ENCODE peak calls at places on chromosomes 5 and 9, in nine cellular contexts. P is PC-9, L is choroid plexus epithelial cell, E is lower lobe of right lung, A is uterus, O is epithelial cell of esophagus, U is brain microvascular endothelial cell, D is AG04449, T is GM23338. F is an unnamed sample.

GRCh38 chr9:6777218-6777902 is 19.6 kb downstream of the KDM4C start:
- DNase-seq in L (no peak), E (no peak), O (no peak), A (no peak), D (no peak), T (peak; percentile 90), P (no peak), U (no peak), F (no peak)

GRCh38 chr9:79054500-79054899 is 517.3 kb upstream of the TLE4 start:
- DNase-seq in U (no peak), D (no peak), L (peak; percentile 52), T (no peak), A (no peak), E (no peak), O (no peak), P (no peak), F (no peak)

GRCh38 chr5:169801781-169802180 is 164.7 kb downstream of the DOCK2 start:
- DNase-seq in D (no peak), L (peak; percentile 36), A (no peak), T (no peak), U (no peak), P (no peak), O (no peak), E (no peak), F (no peak)

GRCh38 chr9:124782661-124783574 is 6.0 kb downstream of the OLFML2A start:
- DNase-seq in L (no peak), U (no peak), D (no peak), E (no peak), P (no peak), A (peak; percentile 18), T (no peak), O (no peak), F (no peak)

GRCh38 chr5:44679200-44679599 is 129.5 kb upstream of the MRPS30 start:
- DNase-seq in P (no peak), O (no peak), D (no peak), E (no peak), A (no peak), U (no peak), L (no peak), T (no peak), F (no peak)

GRCh38 chr5:33299621-33300208 is 141.1 kb upstream of the TARS1 start:
- DNase-seq in A (no peak), U (peak; percentile 63), T (peak; percentile 44), L (peak; percentile 84), O (peak; percentile 83), P (no peak), E (no peak), D (no peak), F (peak; percentile 26)

GRCh38 chr5:150777685-150778084 is 872 bp upstream of the SMIM3 start:
- DNase-seq in O (no peak), P (no peak), T (no peak), A (no peak), L (no peak), U (no peak), E (no peak), D (no peak), F (no peak)

GRCh38 chr9:86408121-86408520 is 53.9 kb upstream of the TUT7 start:
- DNase-seq in U (no peak), E (no peak), O (peak; percentile 81), T (no peak), D (no peak), P (no peak), L (peak; percentile 36), A (no peak), F (no peak)

GRCh38 chr9:129283290-129283691 is 105.2 kb upstream of the IER5L start:
- DNase-seq in P (no peak), T (no peak), L (no peak), A (no peak), E (peak; percentile 43), O (no peak), D (no peak), U (no peak), F (no peak)

GRCh38 chr9:92974161-92974661 is 26.9 kb downstream of the FGD3 start:
- DNase-seq in U (no peak), L (no peak), E (peak; percentile 61), A (no peak), T (no peak), P (peak; percentile 99), O (no peak), D (no peak), F (no peak)

GRCh38 chr5:159680095-159680494 is 236.2 kb upstream of the ADRA1B start:
- DNase-seq in E (no peak), O (no peak), T (peak; percentile 26), D (no peak), A (no peak), U (no peak), L (no peak), P (no peak), F (no peak)

GRCh38 chr9:133440884-133441283 is 18.7 kb downstream of the ADAMTS13 start:
- DNase-seq in U (no peak), P (no peak), A (no peak), L (no peak), O (peak; percentile 23), E (no peak), D (no peak), T (no peak), F (no peak)

GRCh38 chr9:16925426-16925825 is 55.0 kb upstream of the BNC2 start:
- DNase-seq in O (no peak), D (no peak), T (no peak), E (no peak), L (peak; percentile 64), U (peak; percentile 32), P (no peak), A (no peak), F (no peak)

GRCh38 chr5:168227973-168228615 is 63.4 kb upstream of the WWC1 start:
- DNase-seq in T (no peak), P (no peak), D (no peak), E (no peak), U (no peak), L (peak; percentile 5), A (no peak), O (no peak), F (no peak)

GRCh38 chr5:127068771-127069330 is 4.5 kb downstream of the C5orf63 start:
- DNase-seq in T (no peak), D (no peak), U (peak; percentile 56), L (peak; percentile 69), P (no peak), A (no peak), E (no peak), O (peak; percentile 52), F (peak; percentile 28)

DNA sequence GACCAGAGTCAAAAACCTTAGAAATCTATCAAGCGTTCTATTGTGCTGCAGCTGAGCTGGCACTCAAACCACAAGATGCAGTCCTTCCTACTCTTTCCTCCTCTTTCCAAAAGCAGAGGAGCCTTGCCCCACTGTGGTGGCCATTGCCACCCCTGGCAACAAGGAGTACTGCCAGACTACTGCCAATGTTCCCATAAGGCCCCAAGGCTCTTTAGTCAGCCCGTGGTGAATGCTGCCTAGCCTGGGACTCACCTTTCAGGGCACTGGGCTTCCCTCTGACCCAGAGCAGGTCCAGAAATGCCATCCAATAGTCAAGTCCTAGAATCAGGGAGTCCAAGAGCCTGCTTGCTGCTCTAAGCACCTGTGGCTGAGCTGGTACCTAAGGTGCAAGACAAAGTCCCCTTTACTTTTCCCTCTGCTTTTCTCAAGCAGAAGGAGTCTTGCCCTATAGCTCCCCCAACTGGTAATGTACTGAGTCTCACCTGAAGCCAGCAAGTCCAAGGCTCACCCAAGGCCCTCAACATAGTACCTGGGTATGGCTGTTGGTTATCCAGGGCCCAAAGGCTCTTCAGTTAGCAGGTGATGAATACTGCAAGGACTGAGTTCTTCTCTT is 219.4 kb downstream of the ATPSCKMT start:
- DNase-seq in E (no peak), D (no peak), A (no peak), T (peak; percentile 77), U (peak; percentile 53), O (peak; percentile 78), P (no peak), L (peak; percentile 79), F (no peak)
- TF ChIP-seq CTCF in E (no peak), D (peak; percentile 21), A (no peak), T (peak; percentile 83), U (peak; percentile 68), O (peak; percentile 73), P (peak; percentile 68), L (peak; percentile 76), F (peak; percentile 33)

GRCh38 chr9:131732061-131732526 is 7.8 kb downstream of the RAPGEF1 start:
- DNase-seq in U (no peak), D (no peak), E (peak; percentile 46), L (no peak), O (peak; percentile 97), A (no peak), P (no peak), T (no peak), F (no peak)
- H3K4me3 ChIP-seq in U (no peak overlapping the region), D (no peak overlapping the region), E (no peak overlapping the region), L (no peak overlapping the region), O (no peak overlapping the region), A (no peak overlapping the region), P (no peak overlapping the region), T (no peak overlapping the region), F (no peak overlapping the region)

DNA sequence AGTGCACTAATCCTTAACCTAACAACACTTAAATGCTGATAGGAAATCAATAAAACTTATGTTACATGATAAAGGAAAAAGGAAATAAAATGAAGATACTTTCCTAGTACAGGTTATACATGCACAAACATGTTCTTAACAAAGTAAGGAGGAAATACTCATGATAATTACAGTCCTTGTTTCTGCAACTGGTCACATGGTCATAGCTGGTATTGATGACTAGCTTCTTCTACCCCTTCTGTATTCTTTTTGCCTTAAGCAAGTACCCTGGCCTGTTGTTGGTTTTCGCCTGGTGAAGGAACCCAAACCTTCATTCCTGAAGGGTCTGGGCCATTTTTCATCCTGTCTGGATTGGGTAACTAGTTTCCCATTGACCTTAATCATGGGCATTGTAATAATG is 93.7 kb upstream of the FBN2 start:
- DNase-seq in L (no peak), E (no peak), T (no peak), A (no peak), D (no peak), P (no peak), O (peak; percentile 64), U (no peak), F (no peak)
- TF ChIP-seq CTCF in L (no peak), E (no peak), T (no peak), A (no peak), D (no peak), P (no peak), O (no peak), U (no peak), F (no peak)

GRCh38 chr5:135246923-135247795 is 151.9 kb downstream of the MACROH2A1 start:
- DNase-seq in P (peak; percentile 90), L (peak; percentile 90), T (no peak), E (no peak), U (peak; percentile 88), O (peak; percentile 94), A (peak; percentile 64), D (peak; percentile 80), F (peak; percentile 93)

GRCh38 chr5:135248801-135249231 is 150.2 kb downstream of the MACROH2A1 start:
- DNase-seq in U (no peak), D (no peak), A (no peak), T (no peak), O (no peak), L (no peak), E (no peak), P (no peak), F (no peak)

GRCh38 chr5:135245521-135246499 is 153.2 kb downstream of the MACROH2A1 start:
- DNase-seq in L (peak; percentile 42), A (peak; percentile 23), E (no peak), P (peak; percentile 78), D (no peak), O (peak; percentile 86), U (peak; percentile 47), T (no peak), F (no peak)

GRCh38 chr5:135244620-135245021 is 154.4 kb downstream of the MACROH2A1 start:
- DNase-seq in P (no peak), U (no peak), E (no peak), T (no peak), D (no peak), A (no peak), O (no peak), L (no peak), F (no peak)

GRCh38 chr5:135246605-135246922 is 152.5 kb downstream of the MACROH2A1 start:
- DNase-seq in D (no peak), A (no peak), T (no peak), E (no peak), O (no peak), U (no peak), P (no peak), L (no peak), F (no peak)
- H3K4me3 ChIP-seq in D (no peak overlapping the region), A (no peak overlapping the region), T (no peak overlapping the region), E (no peak overlapping the region), O (no peak overlapping the region), U (no peak overlapping the region), P (peak overlapping the region; percentile 47), L (no peak overlapping the region), F (no peak overlapping the region)

F was measured in kidney epithelial cell.